ENCODE peak calls at places on chromosomes 5 and 9, in four cellular contexts. R, S, G and W are unnamed samples.

GRCh38 chr9:99828417-99829176 is 6.9 kb downstream of the NR4A3 start:
- DNase-seq in R (no peak), S (no peak), G (no peak), W (no peak)

GRCh38 chr9:38112010-38112409 is 43.0 kb upstream of the SHB start:
- DNase-seq in R (no peak), S (no peak), G (no peak), W (no peak)

GRCh38 chr5:43191740-43192557 is at the start of gene NIM1K:
- DNase-seq in R (peak; percentile 84), S (peak; percentile 6), G (peak; percentile 4), W (no peak)

GRCh38 chr9:135019224-135019623 is 68.2 kb upstream of the OLFM1 start:
- DNase-seq in R (no peak), S (no peak), G (no peak), W (no peak)

GRCh38 chr5:132313378-132313777 is 19.2 kb downstream of the SLC22A4 start:
- DNase-seq in R (no peak), S (no peak), G (no peak), W (no peak)

GRCh38 chr5:53419247-53419646 is 61.2 kb upstream of the FST start:
- DNase-seq in R (no peak), S (no peak), G (no peak), W (no peak)

GRCh38 chr9:135144581-135145108 is 57.2 kb downstream of the OLFM1 start:
- DNase-seq in R (no peak), S (no peak), G (no peak), W (no peak)

GRCh38 chr5:123134653-123135181 is 45.7 kb downstream of the PRDM6 start:
- DNase-seq in R (no peak), S (no peak), G (no peak), W (no peak)

GRCh38 chr5:83586874-83587776 is 115.6 kb downstream of the VCAN start:
- DNase-seq in R (no peak), S (no peak), G (no peak), W (no peak)

GRCh38 chr5:168708301-168708695 is 129.1 kb upstream of the PANK3 start:
- DNase-seq in R (no peak), S (no peak), G (no peak), W (no peak)

GRCh38 chr9:123678038-123678877 is 251.7 kb downstream of the DENND1A start:
- DNase-seq in R (no peak), S (no peak), G (no peak), W (no peak)

GRCh38 chr9:75892168-75892901 is 1.9 kb downstream of the PCSK5 start:
- DNase-seq in R (peak; percentile 16), S (no peak), G (no peak), W (no peak)

GRCh38 chr5:154344461-154344860 is 101.3 kb upstream of the SAP30L start:
- DNase-seq in R (no peak), S (no peak), G (no peak), W (no peak)

GRCh38 chr9:86757382-86757720 is 190.0 kb downstream of the GAS1 start:
- DNase-seq in R (no peak), S (no peak), G (no peak), W (no peak)

GRCh38 chr5:61604626-61605025 is 272.6 kb downstream of the ZSWIM6 start:
- DNase-seq in R (no peak), S (no peak), G (no peak), W (no peak)

GRCh38 chr5:169004551-169004950 is 296.4 kb downstream of the SLIT3 start:
- DNase-seq in R (no peak), S (no peak), G (no peak), W (no peak)

GRCh38 chr9:135047521-135047920 is 39.9 kb upstream of the OLFM1 start:
- DNase-seq in R (no peak), S (no peak), G (no peak), W (no peak)